ENCODE peak calls at places on chromosomes 11 and 22, in five cellular contexts. D is brain microvascular endothelial cell, R is fibroblast of mammary gland, W is right lobe of liver, T is endothelial cell. V is an unnamed sample.

GRCh38 chr11:18229501-18229900 is 7.1 kb downstream of the SAA4 start:
- DNase-seq in D (no peak), R (no peak), W (no peak), T (no peak), V (no peak)

GRCh38 chr11:114099392-114100178 is 40.1 kb downstream of the ZBTB16 start:
- DNase-seq in D (no peak), R (peak; percentile 46), W (no peak), T (no peak), V (no peak)

GRCh38 chr11:92269021-92269420 is 44.4 kb downstream of the FAT3 start:
- DNase-seq in D (peak; percentile 7), R (peak; percentile 23), W (no peak), T (no peak), V (peak; percentile 4)

GRCh38 chr11:71214553-71215371 is 37.6 kb downstream of the SHANK2 start:
- DNase-seq in D (no peak), R (no peak), W (no peak), T (no peak), V (no peak)

GRCh38 chr11:117669062-117669461 is 128.0 kb downstream of the DSCAML1 start:
- DNase-seq in D (no peak), R (no peak), W (no peak), T (no peak), V (no peak)

GRCh38 chr11:119338946-119339580 is 1.6 kb downstream of the C1QTNF5 start:
- DNase-seq in D (no peak), R (no peak), W (no peak), T (no peak), V (no peak)

GRCh38 chr22:43993072-43993760 is 30.9 kb upstream of the PARVB start:
- DNase-seq in D (peak; percentile 26), R (peak; percentile 64), W (no peak), T (peak; percentile 72), V (peak; percentile 42)

GRCh38 chr22:43423046-43423445 is 11.2 kb downstream of the MPPED1 start:
- DNase-seq in D (no peak), R (no peak), W (peak; percentile 40), T (no peak), V (no peak)

GRCh38 chr11:65366340-65366773 is 11.8 kb downstream of the TIGD3 start:
- DNase-seq in D (peak; percentile 58), R (peak; percentile 87), W (no peak), T (no peak), V (peak; percentile 61)

GRCh38 chr11:868802-869201 is 26.1 kb downstream of the TSPAN4 start:
- DNase-seq in D (no peak), R (no peak), W (no peak), T (no peak), V (no peak)

GRCh38 chr11:65493367-65494176 is 5.3 kb upstream of the MALAT1 start:
- DNase-seq in D (peak; percentile 96), R (peak; percentile 99), W (peak; percentile 88), T (no peak), V (no peak)

GRCh38 chr22:24091551-24092420 is 80.7 kb downstream of the CABIN1 start:
- DNase-seq in D (no peak), R (no peak), W (no peak), T (no peak), V (no peak)

GRCh38 chr11:67275606-67276409 is 9.5 kb downstream of the GRK2 start:
- DNase-seq in D (no peak), R (no peak), W (no peak), T (no peak), V (no peak)

GRCh38 chr11:35045219-35045819 is 93.7 kb upstream of the CD44 start:
- DNase-seq in D (no peak), R (no peak), W (no peak), T (no peak), V (no peak)

GRCh38 chr11:70281114-70281729 is 10.7 kb downstream of the PPFIA1 start:
- DNase-seq in D (peak; percentile 83), R (peak; percentile 80), W (no peak), T (no peak), V (no peak)

GRCh38 chr22:33299245-33299956 is 241.2 kb upstream of the SYN3 start:
- DNase-seq in D (no peak), R (no peak), W (no peak), T (no peak), V (no peak)

GRCh38 chr11:46451759-46452158 is 60.2 kb upstream of the CHRM4 start:
- DNase-seq in D (no peak), R (no peak), W (no peak), T (no peak), V (no peak)

GRCh38 chr11:132427611-132428010 is 1057.2 kb downstream of the NTM start:
- DNase-seq in D (peak; percentile 11), R (no peak), W (no peak), T (no peak), V (no peak)

GRCh38 chr11:2582436-2582931 is 117.3 kb downstream of the KCNQ1OT1 start:
- DNase-seq in D (no peak), R (no peak), W (peak; percentile 45), T (peak; percentile 45), V (no peak)

GRCh38 chr11:8989411-8989810 is 14.4 kb downstream of the NRIP3 start:
- DNase-seq in D (no peak), R (peak; percentile 35), W (no peak), T (no peak), V (no peak)

GRCh38 chr11:29780756-29781155 is 236.1 kb downstream of the KCNA4 start:
- DNase-seq in D (no peak), R (no peak), W (no peak), T (no peak), V (no peak)

GRCh38 chr11:10899542-10899830 is 41.6 kb upstream of the ZBED5 start:
- DNase-seq in D (no peak), R (no peak), W (no peak), T (no peak), V (no peak)

GRCh38 chr11:110715541-110715940 is 3.3 kb upstream of the ARHGAP20 start:
- DNase-seq in D (no peak), R (peak; percentile 58), W (no peak), T (no peak), V (no peak)

GRCh38 chr11:17978553-17979287 is 34.1 kb downstream of the SERGEF start:
- DNase-seq in D (peak; percentile 33), R (peak; percentile 58), W (peak; percentile 83), T (peak; percentile 69), V (peak; percentile 72)